ENCODE peak calls at places on chromosomes 16 and 17, in seven cellular contexts. One of them, this sample, is unnamed.
A peak's percentile ranks its signal among the peaks of the same experiment; 100 is the strongest.

GRCh38 chr16:11004957-11005610 is 60.7 kb downstream of the CLEC16A start:
- DNase-seq in adipocyte: peak; percentile 53
- DNase-seq in upper lobe of right lung: no peak
- DNase-seq in suprapubic skin: no peak
- DNase-seq in esophagus squamous epithelium: no peak
- DNase-seq in heart right ventricle: no peak
- DNase-seq in hepatocyte: no peak
- DNase-seq in this sample: no peak

GRCh38 chr16:15427648-15428239 is 6.6 kb upstream of the BMERB1 start:
- DNase-seq in adipocyte: peak; percentile 95
- DNase-seq in heart right ventricle: peak; percentile 73
- DNase-seq in esophagus squamous epithelium: no peak
- DNase-seq in upper lobe of right lung: peak; percentile 66
- DNase-seq in suprapubic skin: peak; percentile 76
- DNase-seq in hepatocyte: peak; percentile 57
- DNase-seq in this sample: peak; percentile 61

GRCh38 chr17:47895254-47895855 is 681 bp upstream of the SP2 start:
- DNase-seq in esophagus squamous epithelium: no peak
- DNase-seq in heart right ventricle: no peak
- DNase-seq in upper lobe of right lung: peak; percentile 76
- DNase-seq in hepatocyte: peak; percentile 45
- DNase-seq in adipocyte: peak; percentile 70
- DNase-seq in suprapubic skin: peak; percentile 80
- DNase-seq in this sample: no peak

GRCh38 chr17:73564856-73565255 is 79.4 kb downstream of the SDK2 start:
- DNase-seq in hepatocyte: no peak
- DNase-seq in adipocyte: no peak
- DNase-seq in heart right ventricle: no peak
- DNase-seq in esophagus squamous epithelium: no peak
- DNase-seq in upper lobe of right lung: no peak
- DNase-seq in suprapubic skin: no peak
- DNase-seq in this sample: no peak

GRCh38 chr17:29376667-29377268 is 13.4 kb upstream of the TAOK1 start:
- DNase-seq in adipocyte: peak; percentile 92
- DNase-seq in upper lobe of right lung: no peak
- DNase-seq in heart right ventricle: no peak
- DNase-seq in esophagus squamous epithelium: no peak
- DNase-seq in hepatocyte: peak; percentile 75
- DNase-seq in suprapubic skin: no peak
- DNase-seq in this sample: peak; percentile 79

GRCh38 chr16:1348441-1348840 is 3.2 kb downstream of the TSR3 start:
- DNase-seq in suprapubic skin: no peak
- DNase-seq in upper lobe of right lung: no peak
- DNase-seq in heart right ventricle: no peak
- DNase-seq in hepatocyte: no peak
- DNase-seq in esophagus squamous epithelium: no peak
- DNase-seq in adipocyte: no peak
- DNase-seq in this sample: no peak

GRCh38 chr17:11805952-11806351 is 191.3 kb downstream of the ZNF18 start:
- DNase-seq in upper lobe of right lung: no peak
- DNase-seq in suprapubic skin: no peak
- DNase-seq in heart right ventricle: no peak
- DNase-seq in esophagus squamous epithelium: no peak
- DNase-seq in adipocyte: no peak
- DNase-seq in hepatocyte: no peak
- DNase-seq in this sample: peak; percentile 2

GRCh38 chr17:50213026-50214015 is 11.9 kb upstream of the COL1A1 start:
- DNase-seq in upper lobe of right lung: no peak
- DNase-seq in adipocyte: no peak
- DNase-seq in heart right ventricle: no peak
- DNase-seq in esophagus squamous epithelium: no peak
- DNase-seq in hepatocyte: peak; percentile 22
- DNase-seq in suprapubic skin: no peak
- DNase-seq in this sample: peak; percentile 92

GRCh38 chr17:12627177-12627629 is 38.5 kb upstream of the MYOCD start:
- DNase-seq in adipocyte: peak; percentile 87
- DNase-seq in suprapubic skin: no peak
- DNase-seq in esophagus squamous epithelium: no peak
- DNase-seq in hepatocyte: peak; percentile 77
- DNase-seq in heart right ventricle: no peak
- DNase-seq in upper lobe of right lung: no peak
- DNase-seq in this sample: no peak

GRCh38 chr16:49858200-49859129 is 2.6 kb upstream of the ZNF423 start:
- DNase-seq in heart right ventricle: peak; percentile 65
- DNase-seq in upper lobe of right lung: peak; percentile 79
- DNase-seq in adipocyte: peak; percentile 80
- DNase-seq in esophagus squamous epithelium: no peak
- DNase-seq in suprapubic skin: no peak
- DNase-seq in hepatocyte: peak; percentile 81
- DNase-seq in this sample: peak; percentile 83

GRCh38 chr17:44775838-44776621 is 17.2 kb downstream of the ADAM11 start:
- DNase-seq in esophagus squamous epithelium: no peak
- DNase-seq in suprapubic skin: no peak
- DNase-seq in hepatocyte: peak; percentile 99
- DNase-seq in heart right ventricle: no peak
- DNase-seq in adipocyte: no peak
- DNase-seq in upper lobe of right lung: peak; percentile 97
- DNase-seq in this sample: no peak

GRCh38 chr17:17305282-17305801 is 2.2 kb downstream of the NT5M start:
- DNase-seq in adipocyte: no peak
- DNase-seq in upper lobe of right lung: no peak
- DNase-seq in esophagus squamous epithelium: no peak
- DNase-seq in heart right ventricle: no peak
- DNase-seq in hepatocyte: no peak
- DNase-seq in suprapubic skin: no peak
- DNase-seq in this sample: no peak

GRCh38 chr16:75758215-75758614 is 31.9 kb upstream of the CPHXL start:
- DNase-seq in heart right ventricle: no peak
- DNase-seq in esophagus squamous epithelium: no peak
- DNase-seq in hepatocyte: no peak
- DNase-seq in suprapubic skin: no peak
- DNase-seq in adipocyte: peak; percentile 8
- DNase-seq in upper lobe of right lung: no peak
- DNase-seq in this sample: no peak

GRCh38 chr16:997440-998051 is 16.0 kb downstream of the SOX8 start:
- DNase-seq in hepatocyte: peak; percentile 79
- DNase-seq in esophagus squamous epithelium: no peak
- DNase-seq in heart right ventricle: peak; percentile 38
- DNase-seq in adipocyte: peak; percentile 28
- DNase-seq in upper lobe of right lung: no peak
- DNase-seq in suprapubic skin: no peak
- DNase-seq in this sample: peak; percentile 86

GRCh38 chr16:81645303-81645702 is 133.8 kb upstream of the PLCG2 start:
- DNase-seq in hepatocyte: peak; percentile 79
- DNase-seq in esophagus squamous epithelium: no peak
- DNase-seq in upper lobe of right lung: no peak
- DNase-seq in adipocyte: peak; percentile 74
- DNase-seq in heart right ventricle: peak; percentile 66
- DNase-seq in suprapubic skin: peak; percentile 80
- DNase-seq in this sample: peak; percentile 79

GRCh38 chr16:89815639-89816348 is 653 bp downstream of the FANCA start:
- DNase-seq in hepatocyte: no peak
- DNase-seq in heart right ventricle: no peak
- DNase-seq in suprapubic skin: no peak
- DNase-seq in esophagus squamous epithelium: no peak
- DNase-seq in upper lobe of right lung: no peak
- DNase-seq in adipocyte: peak; percentile 30
- DNase-seq in this sample: peak; percentile 64

GRCh38 chr17:15493031-15493750 is 25.8 kb upstream of the CDRT4 start:
- DNase-seq in hepatocyte: no peak
- DNase-seq in suprapubic skin: no peak
- DNase-seq in adipocyte: no peak
- DNase-seq in esophagus squamous epithelium: no peak
- DNase-seq in upper lobe of right lung: no peak
- DNase-seq in heart right ventricle: no peak
- DNase-seq in this sample: peak; percentile 66

GRCh38 chr17:39739020-39739884 is 1.5 kb downstream of the GRB7 start:
- DNase-seq in heart right ventricle: no peak
- DNase-seq in upper lobe of right lung: peak; percentile 86
- DNase-seq in hepatocyte: peak; percentile 94
- DNase-seq in suprapubic skin: peak; percentile 89
- DNase-seq in esophagus squamous epithelium: no peak
- DNase-seq in adipocyte: peak; percentile 57
- DNase-seq in this sample: peak; percentile 95

GRCh38 chr17:28131592-28131991 is 89.1 kb downstream of the NLK start:
- DNase-seq in suprapubic skin: no peak
- DNase-seq in adipocyte: no peak
- DNase-seq in hepatocyte: no peak
- DNase-seq in heart right ventricle: no peak
- DNase-seq in upper lobe of right lung: no peak
- DNase-seq in esophagus squamous epithelium: no peak
- DNase-seq in this sample: no peak

DNA sequence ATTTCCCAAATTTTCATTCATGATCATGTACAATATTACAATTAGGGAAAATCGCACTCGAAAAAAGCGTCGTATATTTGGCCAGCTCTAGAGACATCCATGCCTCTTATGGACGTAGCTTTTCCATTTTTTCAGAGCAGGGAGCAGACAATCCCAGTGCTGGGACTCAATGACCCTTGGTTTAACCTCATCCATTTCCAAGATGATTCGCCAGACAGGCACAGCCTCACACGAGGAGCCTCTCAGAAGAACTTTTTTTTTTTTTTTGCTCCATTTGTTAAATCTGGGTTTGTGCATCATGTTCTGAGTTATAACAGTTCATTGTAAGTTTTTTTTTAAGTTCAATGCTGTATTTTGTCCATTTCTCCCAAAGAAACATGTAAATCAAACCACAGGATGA is 92.1 kb downstream of the ZDHHC7 start:
- DNase-seq in suprapubic skin: no peak
- DNase-seq in hepatocyte: no peak
- DNase-seq in adipocyte: no peak
- DNase-seq in esophagus squamous epithelium: no peak
- DNase-seq in upper lobe of right lung: no peak
- DNase-seq in heart right ventricle: no peak
- DNase-seq in this sample: no peak
- H3K4me1 ChIP-seq in suprapubic skin: peaks cover 36% of the 10 kb centered on the region
- H3K4me1 ChIP-seq in hepatocyte: peaks cover 11% of the 10 kb centered on the region
- H3K4me1 ChIP-seq in adipocyte: peaks cover 16% of the 10 kb centered on the region
- H3K4me1 ChIP-seq in esophagus squamous epithelium: peaks cover 5% of the 10 kb centered on the region
- H3K4me1 ChIP-seq in upper lobe of right lung: peaks cover 25% of the 10 kb centered on the region
- H3K4me1 ChIP-seq in heart right ventricle: peaks cover 19% of the 10 kb centered on the region
- H3K4me1 ChIP-seq in this sample: peaks cover 2% of the 10 kb centered on the region

DNA sequence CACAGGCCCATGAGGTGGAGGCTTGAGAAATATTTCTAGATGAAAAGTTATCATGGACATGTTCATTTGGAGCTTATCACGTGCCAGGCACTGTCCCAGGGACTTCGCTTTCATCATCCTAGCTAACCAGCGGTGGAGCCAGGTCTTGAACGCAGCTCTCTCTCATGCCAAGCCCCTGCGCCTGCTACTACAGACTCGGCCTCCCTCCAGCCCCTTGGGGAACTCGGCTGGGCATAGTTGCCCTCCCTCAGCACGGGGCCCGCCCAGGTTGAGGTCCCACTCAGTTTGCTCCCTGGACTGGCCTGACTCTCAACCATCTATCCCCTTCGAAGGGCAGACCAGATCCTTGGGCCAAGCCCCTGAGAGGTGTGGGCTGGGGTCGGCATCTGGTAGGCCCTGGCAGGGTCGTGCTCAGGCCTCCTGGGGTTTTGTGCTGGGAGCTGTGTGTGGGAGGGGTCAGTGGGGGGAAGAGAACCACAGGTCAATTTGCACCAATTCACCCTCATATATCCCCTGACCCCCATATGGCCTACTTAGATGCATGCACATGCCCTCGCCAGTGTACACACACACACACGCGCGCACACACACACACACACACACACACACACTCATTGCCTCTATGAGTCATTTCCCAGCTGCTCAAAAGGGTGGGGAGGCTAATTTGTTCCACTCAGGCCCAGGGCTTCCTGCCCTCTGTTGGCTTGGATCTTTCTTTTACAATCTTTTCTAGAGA is 12.1 kb upstream of the SCN4A start:
- DNase-seq in heart right ventricle: peak; percentile 52
- DNase-seq in upper lobe of right lung: no peak
- DNase-seq in hepatocyte: peak; percentile 46
- DNase-seq in suprapubic skin: peak; percentile 84
- DNase-seq in adipocyte: peak; percentile 91
- DNase-seq in esophagus squamous epithelium: no peak
- DNase-seq in this sample: no peak
- H3K4me1 ChIP-seq in heart right ventricle: peaks cover 60% of the 10 kb centered on the region
- H3K4me1 ChIP-seq in upper lobe of right lung: peaks cover 49% of the 10 kb centered on the region
- H3K4me1 ChIP-seq in hepatocyte: peaks cover 16% of the 10 kb centered on the region
- H3K4me1 ChIP-seq in suprapubic skin: peaks cover 61% of the 10 kb centered on the region
- H3K4me1 ChIP-seq in adipocyte: peaks cover 31% of the 10 kb centered on the region
- H3K4me1 ChIP-seq in esophagus squamous epithelium: peaks cover 7% of the 10 kb centered on the region
- H3K4me1 ChIP-seq in this sample: no peaks in the 10 kb centered on the region

GRCh38 chr17:78737332-78737731 is 44.7 kb downstream of the CYTH1 start:
- DNase-seq in heart right ventricle: no peak
- DNase-seq in suprapubic skin: no peak
- DNase-seq in hepatocyte: peak; percentile 46
- DNase-seq in esophagus squamous epithelium: no peak
- DNase-seq in upper lobe of right lung: no peak
- DNase-seq in adipocyte: peak; percentile 82
- DNase-seq in this sample: no peak
- H3K4me1 ChIP-seq in heart right ventricle: peaks cover 100% of the 10 kb centered on the region
- H3K4me1 ChIP-seq in suprapubic skin: peaks cover 68% of the 10 kb centered on the region
- H3K4me1 ChIP-seq in hepatocyte: peaks cover 24% of the 10 kb centered on the region
- H3K4me1 ChIP-seq in esophagus squamous epithelium: peaks cover 32% of the 10 kb centered on the region
- H3K4me1 ChIP-seq in upper lobe of right lung: peaks cover 51% of the 10 kb centered on the region
- H3K4me1 ChIP-seq in adipocyte: peaks cover 31% of the 10 kb centered on the region
- H3K4me1 ChIP-seq in this sample: peaks cover 37% of the 10 kb centered on the region

GRCh38 chr17:40935624-40936023 is 1.8 kb downstream of the KRT23 start:
- DNase-seq in heart right ventricle: no peak
- DNase-seq in adipocyte: no peak
- DNase-seq in esophagus squamous epithelium: no peak
- DNase-seq in upper lobe of right lung: no peak
- DNase-seq in hepatocyte: no peak
- DNase-seq in suprapubic skin: no peak
- DNase-seq in this sample: no peak
- H3K4me1 ChIP-seq in heart right ventricle: no peaks in the 10 kb centered on the region
- H3K4me1 ChIP-seq in adipocyte: peaks cover 9% of the 10 kb centered on the region
- H3K4me1 ChIP-seq in esophagus squamous epithelium: no peaks in the 10 kb centered on the region
- H3K4me1 ChIP-seq in upper lobe of right lung: no peaks in the 10 kb centered on the region
- H3K4me1 ChIP-seq in hepatocyte: peaks cover 22% of the 10 kb centered on the region
- H3K4me1 ChIP-seq in suprapubic skin: peaks cover 17% of the 10 kb centered on the region
- H3K4me1 ChIP-seq in this sample: no peaks in the 10 kb centered on the region

DNA sequence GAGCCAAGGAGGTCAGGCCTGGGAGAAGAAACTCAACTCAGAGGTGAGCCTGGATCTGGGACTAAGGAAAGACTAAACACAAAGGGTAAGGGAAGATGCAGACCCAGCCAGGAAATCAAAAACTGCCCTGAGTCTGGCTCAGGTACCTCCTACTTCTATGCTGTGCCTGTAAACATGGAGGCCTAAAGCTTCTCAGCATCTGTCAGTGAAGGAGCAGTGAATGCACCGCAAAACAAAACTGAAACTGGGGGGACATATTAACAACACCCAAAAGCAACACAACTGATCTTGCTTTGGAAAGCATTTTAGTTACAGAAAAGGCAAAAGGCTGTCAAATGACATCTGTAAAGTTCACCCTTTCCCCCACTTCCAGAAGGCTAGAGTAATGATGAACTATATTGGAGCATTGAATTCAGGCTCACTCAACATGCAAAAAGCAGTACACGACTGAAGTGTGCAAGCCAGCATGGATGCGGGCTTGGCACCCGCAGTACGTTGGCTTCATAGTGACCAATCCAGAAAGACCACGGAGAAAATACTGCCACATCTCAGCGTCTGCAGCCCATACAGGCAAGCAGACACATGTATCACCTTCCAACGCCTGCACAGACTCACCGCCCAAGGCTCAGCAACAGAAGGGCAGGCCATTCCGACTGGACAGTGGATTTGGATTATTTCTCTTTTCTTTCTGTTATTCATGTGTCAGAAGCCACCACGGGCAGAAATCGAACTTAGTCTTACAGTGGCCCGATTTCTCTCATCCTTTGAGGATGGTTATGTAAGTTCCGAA is 3.8 kb downstream of the TBC1D16 start:
- DNase-seq in hepatocyte: no peak
- DNase-seq in esophagus squamous epithelium: no peak
- DNase-seq in suprapubic skin: no peak
- DNase-seq in heart right ventricle: no peak
- DNase-seq in upper lobe of right lung: no peak
- DNase-seq in adipocyte: no peak
- DNase-seq in this sample: no peak
- H3K4me1 ChIP-seq in hepatocyte: peaks cover 24% of the 10 kb centered on the region
- H3K4me1 ChIP-seq in esophagus squamous epithelium: peaks cover 36% of the 10 kb centered on the region
- H3K4me1 ChIP-seq in suprapubic skin: peaks cover 76% of the 10 kb centered on the region
- H3K4me1 ChIP-seq in heart right ventricle: peaks cover 54% of the 10 kb centered on the region
- H3K4me1 ChIP-seq in upper lobe of right lung: peaks cover 33% of the 10 kb centered on the region
- H3K4me1 ChIP-seq in adipocyte: peaks cover 66% of the 10 kb centered on the region
- H3K4me1 ChIP-seq in this sample: peaks cover 3% of the 10 kb centered on the region

This sample was measured in endodermal cell.